ENCODE peak calls at places on chromosomes 6 and 20, in eight cellular contexts. B, F, G, O, X, J, V and E are unnamed samples. For H3K36me3, the result is how much of the 10 kb centered on the place peaks cover.

GRCh38 chr6:139370047-139370706 is 4.3 kb downstream of the CITED2 start:
- DNase-seq in B (no peak), F (no peak), G (peak), O (no peak), X (peak), J (no peak), V (no peak), E (no peak)

GRCh38 chr20:32477594-32478512 is 107.3 kb downstream of the NOL4L start:
- DNase-seq in B (peak), F (no peak), G (no peak), O (peak), X (no peak), J (no peak), V (peak), E (peak)

GRCh38 chr6:127385668-127386385 is 42.4 kb upstream of the ECHDC1 start:
- DNase-seq in B (no peak), F (no peak), G (peak), O (no peak), X (no peak), J (no peak), V (no peak), E (no peak)

GRCh38 chr6:149974825-149975224 is 11.1 kb downstream of the ULBP1 start:
- DNase-seq in B (no peak), F (no peak), G (no peak), O (no peak), X (no peak), J (no peak), V (no peak), E (no peak)

GRCh38 chr6:134074151-134074712 is 21.8 kb upstream of the SLC2A12 start:
- DNase-seq in B (no peak), F (no peak), G (no peak), O (no peak), X (no peak), J (no peak), V (no peak), E (no peak)

GRCh38 chr6:169240591-169241390 is 12.9 kb downstream of the THBS2 start:
- DNase-seq in B (no peak), F (no peak), G (peak), O (no peak), X (no peak), J (no peak), V (no peak), E (no peak)

GRCh38 chr20:25009218-25010145 is 16.9 kb upstream of the APMAP start:
- DNase-seq in B (no peak), F (no peak), G (no peak), O (peak), X (no peak), J (peak), V (no peak), E (no peak)

GRCh38 chr6:146590492-146590891 is 8.3 kb upstream of the ADGB start:
- DNase-seq in B (no peak), F (no peak), G (no peak), O (no peak), X (no peak), J (no peak), V (no peak), E (no peak)

GRCh38 chr20:7366189-7366588 is 574.1 kb downstream of the HAO1 start:
- DNase-seq in B (no peak), F (no peak), G (no peak), O (no peak), X (no peak), J (no peak), V (no peak), E (no peak)

GRCh38 chr6:124076336-124077048 is 272.8 kb downstream of the NKAIN2 start:
- DNase-seq in B (no peak), F (no peak), G (no peak), O (no peak), X (no peak), J (no peak), V (no peak), E (no peak)

GRCh38 chr6:33987531-33988021 is 158.3 kb downstream of the GRM4 start:
- DNase-seq in B (peak), F (no peak), G (no peak), O (no peak), X (no peak), J (no peak), V (no peak), E (no peak)

GRCh38 chr6:136547336-136547735 is 2.9 kb downstream of the MAP7 start:
- DNase-seq in B (no peak), F (no peak), G (peak), O (no peak), X (no peak), J (no peak), V (no peak), E (no peak)

GRCh38 chr20:19823971-19824370 is 65.9 kb downstream of the RIN2 start:
- DNase-seq in B (no peak), F (no peak), G (no peak), O (no peak), X (no peak), J (peak), V (no peak), E (no peak)

GRCh38 chr20:4445780-4446179 is 275.9 kb upstream of the PRND start:
- DNase-seq in B (no peak), F (no peak), G (no peak), O (no peak), X (no peak), J (no peak), V (no peak), E (no peak)

GRCh38 chr20:62404112-62404665 is 2.9 kb downstream of the CABLES2 start:
- DNase-seq in B (no peak), F (no peak), G (no peak), O (no peak), X (no peak), J (no peak), V (no peak), E (no peak)

GRCh38 chr20:62404761-62405107 is 2.4 kb downstream of the CABLES2 start:
- DNase-seq in B (no peak), F (no peak), G (no peak), O (no peak), X (no peak), J (no peak), V (no peak), E (no peak)

GRCh38 chr20:62406635-62407176 is 379 bp downstream of the CABLES2 start:
- DNase-seq in B (no peak), F (peak), G (no peak), O (peak), X (no peak), J (no peak), V (no peak), E (no peak)

GRCh38 chr20:62405981-62406513 is 1.0 kb downstream of the CABLES2 start:
- DNase-seq in B (no peak), F (no peak), G (no peak), O (no peak), X (no peak), J (no peak), V (no peak), E (no peak)

GRCh38 chr20:62405108-62405980 is 1.7 kb downstream of the CABLES2 start:
- DNase-seq in B (peak), F (peak), G (peak), O (no peak), X (peak), J (peak), V (peak), E (peak)
- H3K4me3 ChIP-seq in B (no peak), F (no peak), G (no peak), O (no peak), X (no peak), J (peak), V (peak), E (peak)

GRCh38 chr6:7882505-7883257 is 27.9 kb downstream of the TXNDC5 start:
- DNase-seq in B (no peak), F (no peak), G (no peak), O (no peak), X (no peak), J (no peak), V (no peak), E (no peak)
- H3K36me3 ChIP-seq in B (half or more), F (half or more), G (half or more), O (under half), X (half or more), J (under half), V (half or more), E (half or more)

DNA sequence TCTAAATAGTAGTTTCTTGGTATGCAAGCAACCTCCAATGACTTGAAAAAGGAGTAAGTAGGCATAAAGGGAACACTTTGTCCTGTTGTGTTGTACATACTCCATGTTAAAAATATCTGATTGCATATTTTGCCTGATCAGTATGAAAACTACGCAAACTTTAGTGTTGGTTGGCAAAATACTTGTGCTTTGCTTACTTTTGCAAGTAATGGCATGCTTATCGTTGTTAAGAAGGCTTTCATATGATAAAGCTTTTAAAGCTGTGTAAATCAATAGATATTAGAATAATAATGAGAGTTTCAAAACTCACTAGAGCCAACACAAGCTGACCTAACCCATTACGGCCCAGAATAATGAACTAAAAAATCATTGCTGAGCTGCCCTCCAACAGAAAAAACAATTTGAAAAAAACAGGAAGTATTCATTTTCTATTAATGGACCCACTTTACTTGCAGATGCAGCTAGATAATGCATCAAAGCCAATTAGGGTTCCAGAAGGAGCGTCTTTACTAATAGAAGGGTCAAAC is 82.0 kb downstream of the SNAP25 start:
- DNase-seq in B (no peak), F (no peak), G (no peak), O (no peak), X (no peak), J (no peak), V (no peak), E (no peak)
- H3K4me3 ChIP-seq in B (no peak), F (no peak), G (no peak), O (no peak), X (no peak), J (no peak), V (no peak), E (no peak)

GRCh38 chr6:23454090-23454998 is 671.7 kb upstream of the NRSN1 start:
- DNase-seq in B (no peak), F (no peak), G (peak), O (no peak), X (peak), J (no peak), V (no peak), E (no peak)

GRCh38 chr6:23455754-23456153 is 670.3 kb upstream of the NRSN1 start:
- DNase-seq in B (no peak), F (no peak), G (no peak), O (no peak), X (no peak), J (no peak), V (no peak), E (no peak)

GRCh38 chr6:23457321-23457720 is 668.7 kb upstream of the NRSN1 start:
- DNase-seq in B (no peak), F (no peak), G (no peak), O (no peak), X (no peak), J (no peak), V (no peak), E (no peak)

GRCh38 chr6:23456396-23456795 is 669.6 kb upstream of the NRSN1 start:
- DNase-seq in B (no peak), F (no peak), G (peak), O (no peak), X (peak), J (no peak), V (no peak), E (no peak)
- H3K36me3 ChIP-seq in B (under half), F (under half), G (under half), O (under half), X (under half), J (under half), V (under half), E (under half)

GRCh38 chr6:41560440-41561192 is 14.4 kb downstream of the FOXP4 start:
- DNase-seq in B (peak), F (peak), G (no peak), O (peak), X (no peak), J (peak), V (peak), E (peak)
- H3K4me3 ChIP-seq in B (peak), F (peak), G (no peak), O (peak), X (peak), J (peak), V (peak), E (peak)

GRCh38 chr20:38331245-38331644 is 15.0 kb upstream of the LBP start:
- DNase-seq in B (no peak), F (no peak), G (no peak), O (no peak), X (no peak), J (no peak), V (no peak), E (no peak)

GRCh38 chr20:38331814-38332213 is 14.5 kb upstream of the LBP start:
- DNase-seq in B (no peak), F (no peak), G (no peak), O (no peak), X (no peak), J (no peak), V (no peak), E (no peak)

GRCh38 chr20:38326309-38326708 is 20.0 kb upstream of the LBP start:
- DNase-seq in B (no peak), F (no peak), G (no peak), O (no peak), X (no peak), J (no peak), V (no peak), E (no peak)

GRCh38 chr20:38334016-38334415 is 12.3 kb upstream of the LBP start:
- DNase-seq in B (no peak), F (no peak), G (no peak), O (no peak), X (no peak), J (no peak), V (no peak), E (no peak)

GRCh38 chr20:38330638-38331037 is 15.6 kb upstream of the LBP start:
- DNase-seq in B (no peak), F (no peak), G (no peak), O (no peak), X (no peak), J (no peak), V (no peak), E (no peak)
- H3K36me3 ChIP-seq in B (under half), F (under half), G (under half), O (under half), X (under half), J (under half), V (under half), E (under half)

DNA sequence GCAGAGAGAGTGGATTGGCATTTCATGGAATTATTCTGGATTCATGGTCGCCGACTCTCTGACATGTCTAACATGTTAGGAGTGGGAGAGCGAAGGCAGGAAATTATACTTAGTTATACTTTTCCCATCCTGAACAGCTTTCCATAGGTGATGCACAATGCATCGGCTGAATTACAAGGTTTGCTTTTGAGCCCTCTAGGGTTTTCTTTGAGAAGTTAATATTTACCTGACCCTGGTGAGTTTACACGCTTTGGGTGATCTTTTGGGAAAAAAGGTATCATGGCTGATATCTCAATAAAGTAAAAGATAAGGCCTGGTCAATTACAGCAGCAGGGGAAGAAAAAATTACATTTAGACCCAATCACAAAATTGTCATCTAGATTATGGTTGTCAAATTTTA is 14.0 kb upstream of the NKX2-2 start:
- DNase-seq in B (no peak), F (no peak), G (no peak), O (no peak), X (no peak), J (no peak), V (no peak), E (no peak)
- H3K4me3 ChIP-seq in B (no peak), F (no peak), G (no peak), O (no peak), X (no peak), J (no peak), V (no peak), E (no peak)

DNA sequence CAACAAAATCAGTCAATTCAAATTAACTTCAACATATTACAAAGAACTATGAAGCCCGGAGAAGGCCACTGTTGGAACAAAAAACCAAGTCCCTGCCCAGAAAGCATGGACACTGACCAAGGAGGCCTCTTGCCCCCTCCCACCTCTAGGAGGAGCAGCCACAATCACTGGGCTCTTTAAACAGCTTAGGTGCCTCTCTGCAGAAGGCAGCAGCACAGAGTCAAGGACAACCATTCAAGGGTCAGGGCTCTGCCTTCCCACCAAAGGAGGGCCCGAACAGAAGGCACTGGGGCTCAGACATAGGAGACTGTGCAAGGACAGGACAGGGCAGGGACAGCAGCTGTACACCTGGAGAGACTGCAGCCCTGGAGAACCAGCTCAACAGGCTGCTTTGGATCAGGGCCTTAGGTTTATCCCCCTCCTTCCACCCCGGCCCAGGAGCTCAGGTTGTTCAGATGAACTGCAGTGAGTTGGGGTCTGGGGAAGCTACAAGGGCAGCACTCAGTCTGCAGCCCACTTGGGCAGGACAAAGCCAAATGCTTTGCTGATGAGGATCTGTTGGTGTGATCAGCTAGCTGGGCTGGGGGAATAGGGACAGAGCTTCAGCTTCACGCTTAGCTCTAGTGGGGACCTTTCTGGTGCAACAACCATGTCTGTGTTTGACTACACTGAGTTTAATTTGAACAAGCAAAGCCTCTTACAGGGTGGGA is 17.8 kb downstream of the TOMM34 start:
- DNase-seq in B (no peak), F (no peak), G (no peak), O (no peak), X (no peak), J (no peak), V (no peak), E (no peak)
- H3K36me3 ChIP-seq in B (under half), F (half or more), G (under half), O (under half), X (half or more), J (under half), V (half or more), E (under half)

GRCh38 chr20:59004763-59005522 is 2.1 kb downstream of the CTSZ start:
- DNase-seq in B (peak), F (peak), G (no peak), O (peak), X (no peak), J (peak), V (peak), E (peak)
- H3K4me3 ChIP-seq in B (peak), F (no peak), G (no peak), O (peak), X (no peak), J (peak), V (peak), E (peak)

DNA sequence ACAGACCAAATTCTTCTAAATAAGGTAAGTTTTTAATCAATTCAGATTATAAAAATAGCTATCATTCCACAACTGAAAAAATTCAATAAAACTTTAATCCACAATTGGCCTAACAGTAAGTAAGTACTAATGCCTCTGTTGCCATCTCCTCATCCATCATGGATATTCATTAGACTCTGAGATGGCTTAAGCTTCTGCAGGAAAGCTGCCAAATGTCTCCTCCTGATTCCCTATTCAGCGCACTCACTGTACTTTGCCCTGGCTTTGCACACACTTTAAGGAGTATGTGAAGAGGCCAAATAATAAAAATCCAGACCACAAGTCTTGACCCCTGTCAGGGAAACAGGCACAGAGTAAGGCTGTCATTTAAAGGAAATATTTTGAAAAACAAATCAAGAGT is 23.6 kb downstream of the PGM3 start:
- DNase-seq in B (no peak), F (no peak), G (no peak), O (no peak), X (no peak), J (no peak), V (no peak), E (no peak)
- H3K36me3 ChIP-seq in B (under half), F (half or more), G (half or more), O (half or more), X (half or more), J (under half), V (half or more), E (half or more)